ENCODE peak calls at places on chromosomes 1 and 21, in ten cellular contexts. One of them, this sample, is unnamed. For H3K4me1, the result is how much of the 10 kb centered on the place peaks cover.

GRCh38 chr1:53642215-53642555 is 96.8 kb downstream of the GLIS1 start:
- DNase-seq in HCT116: no peak
- DNase-seq in esophagus muscularis mucosa: no peak
- DNase-seq in stomach: peak
- DNase-seq in sigmoid colon: peak
- DNase-seq in breast epithelium: no peak
- DNase-seq in endothelial cell of umbilical vein: no peak
- DNase-seq in K562: no peak
- DNase-seq in suprapubic skin: peak
- DNase-seq in transverse colon: no peak
- DNase-seq in this sample: no peak

GRCh38 chr21:41895643-41896493 is 16.7 kb upstream of the PRDM15 start:
- DNase-seq in breast epithelium: no peak
- DNase-seq in suprapubic skin: no peak
- DNase-seq in endothelial cell of umbilical vein: peak
- DNase-seq in esophagus muscularis mucosa: no peak
- DNase-seq in K562: peak
- DNase-seq in transverse colon: peak
- DNase-seq in HCT116: no peak
- DNase-seq in sigmoid colon: peak
- DNase-seq in stomach: no peak
- DNase-seq in this sample: peak

GRCh38 chr1:22976461-22977243 is 4.0 kb upstream of the LACTBL1 start:
- DNase-seq in suprapubic skin: no peak
- DNase-seq in transverse colon: peak
- DNase-seq in sigmoid colon: peak
- DNase-seq in stomach: peak
- DNase-seq in HCT116: peak
- DNase-seq in endothelial cell of umbilical vein: peak
- DNase-seq in K562: peak
- DNase-seq in breast epithelium: peak
- DNase-seq in esophagus muscularis mucosa: no peak
- DNase-seq in this sample: peak

GRCh38 chr1:109237512-109237911 is 11.8 kb upstream of the CELSR2 start:
- DNase-seq in HCT116: no peak
- DNase-seq in transverse colon: no peak
- DNase-seq in esophagus muscularis mucosa: no peak
- DNase-seq in sigmoid colon: no peak
- DNase-seq in K562: no peak
- DNase-seq in suprapubic skin: no peak
- DNase-seq in stomach: no peak
- DNase-seq in endothelial cell of umbilical vein: no peak
- DNase-seq in breast epithelium: no peak
- DNase-seq in this sample: no peak

GRCh38 chr21:25039461-25040380 is 567.6 kb downstream of the MRPL39 start:
- DNase-seq in suprapubic skin: no peak
- DNase-seq in endothelial cell of umbilical vein: no peak
- DNase-seq in breast epithelium: no peak
- DNase-seq in transverse colon: no peak
- DNase-seq in sigmoid colon: no peak
- DNase-seq in HCT116: no peak
- DNase-seq in K562: no peak
- DNase-seq in stomach: no peak
- DNase-seq in esophagus muscularis mucosa: no peak
- DNase-seq in this sample: peak

GRCh38 chr1:176164014-176164678 is 42.9 kb downstream of the COP1 start:
- DNase-seq in transverse colon: no peak
- DNase-seq in K562: no peak
- DNase-seq in stomach: no peak
- DNase-seq in HCT116: no peak
- DNase-seq in endothelial cell of umbilical vein: no peak
- DNase-seq in suprapubic skin: no peak
- DNase-seq in sigmoid colon: no peak
- DNase-seq in breast epithelium: no peak
- DNase-seq in esophagus muscularis mucosa: no peak
- DNase-seq in this sample: no peak

GRCh38 chr1:75981188-75981897 is 49.1 kb upstream of the ASB17 start:
- DNase-seq in HCT116: no peak
- DNase-seq in stomach: no peak
- DNase-seq in transverse colon: no peak
- DNase-seq in sigmoid colon: no peak
- DNase-seq in endothelial cell of umbilical vein: no peak
- DNase-seq in esophagus muscularis mucosa: no peak
- DNase-seq in breast epithelium: no peak
- DNase-seq in suprapubic skin: no peak
- DNase-seq in K562: no peak
- DNase-seq in this sample: no peak

GRCh38 chr1:228299211-228299610 is 91.4 kb downstream of the OBSCN start:
- DNase-seq in endothelial cell of umbilical vein: no peak
- DNase-seq in suprapubic skin: no peak
- DNase-seq in transverse colon: no peak
- DNase-seq in breast epithelium: no peak
- DNase-seq in stomach: no peak
- DNase-seq in esophagus muscularis mucosa: no peak
- DNase-seq in HCT116: no peak
- DNase-seq in sigmoid colon: no peak
- DNase-seq in K562: no peak
- DNase-seq in this sample: no peak

GRCh38 chr21:46112731-46113215 is 14.9 kb downstream of the COL6A2 start:
- DNase-seq in K562: no peak
- DNase-seq in HCT116: no peak
- DNase-seq in esophagus muscularis mucosa: no peak
- DNase-seq in sigmoid colon: peak
- DNase-seq in breast epithelium: peak
- DNase-seq in endothelial cell of umbilical vein: no peak
- DNase-seq in suprapubic skin: peak
- DNase-seq in stomach: peak
- DNase-seq in transverse colon: peak
- DNase-seq in this sample: no peak

DNA sequence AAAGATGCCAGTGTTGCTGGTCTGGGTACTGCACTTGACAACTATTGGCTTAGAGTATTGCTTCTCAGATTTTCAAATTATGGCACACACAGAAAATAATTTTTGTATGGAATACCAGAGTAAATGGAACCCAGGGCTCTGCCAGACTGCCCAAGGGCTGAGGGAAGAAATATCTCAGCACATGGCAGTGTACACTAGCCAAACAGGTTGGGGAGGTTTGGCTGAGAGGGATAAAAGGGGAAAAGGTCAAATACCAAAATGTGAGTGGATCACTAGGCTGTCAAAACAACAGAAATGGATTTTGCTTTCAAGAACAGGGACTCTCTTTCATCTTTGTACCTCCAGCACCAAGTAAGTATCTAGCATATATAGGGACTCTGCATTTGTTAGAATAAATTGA is 3.0 kb upstream of the RGS8 start:
- DNase-seq in breast epithelium: peak
- DNase-seq in endothelial cell of umbilical vein: no peak
- DNase-seq in HCT116: peak
- DNase-seq in sigmoid colon: no peak
- DNase-seq in esophagus muscularis mucosa: no peak
- DNase-seq in stomach: no peak
- DNase-seq in K562: no peak
- DNase-seq in suprapubic skin: no peak
- DNase-seq in transverse colon: no peak
- DNase-seq in this sample: no peak
- H3K4me1 ChIP-seq in breast epithelium: under half
- H3K4me1 ChIP-seq in endothelial cell of umbilical vein: under half
- H3K4me1 ChIP-seq in HCT116: under half
- H3K4me1 ChIP-seq in sigmoid colon: under half
- H3K4me1 ChIP-seq in esophagus muscularis mucosa: under half
- H3K4me1 ChIP-seq in stomach: under half
- H3K4me1 ChIP-seq in K562: under half
- H3K4me1 ChIP-seq in suprapubic skin: under half
- H3K4me1 ChIP-seq in transverse colon: under half
- H3K4me1 ChIP-seq in this sample: under half

GRCh38 chr1:235149824-235150223 is 11.2 kb downstream of the RBM34 start:
- DNase-seq in esophagus muscularis mucosa: no peak
- DNase-seq in K562: no peak
- DNase-seq in stomach: no peak
- DNase-seq in HCT116: no peak
- DNase-seq in sigmoid colon: no peak
- DNase-seq in transverse colon: no peak
- DNase-seq in endothelial cell of umbilical vein: no peak
- DNase-seq in suprapubic skin: no peak
- DNase-seq in breast epithelium: no peak
- DNase-seq in this sample: no peak
- TF ChIP-seq POLR2AphosphoS5 in esophagus muscularis mucosa: no peak
- TF ChIP-seq POLR2AphosphoS5 in K562: no peak
- TF ChIP-seq POLR2AphosphoS5 in stomach: no peak
- TF ChIP-seq POLR2AphosphoS5 in HCT116: no peak
- TF ChIP-seq POLR2AphosphoS5 in sigmoid colon: no peak
- TF ChIP-seq POLR2AphosphoS5 in transverse colon: no peak
- TF ChIP-seq POLR2AphosphoS5 in endothelial cell of umbilical vein: no peak
- TF ChIP-seq POLR2AphosphoS5 in suprapubic skin: no peak
- TF ChIP-seq POLR2AphosphoS5 in breast epithelium: no peak
- TF ChIP-seq POLR2AphosphoS5 in this sample: no peak

GRCh38 chr1:160404094-160404493 is 3.7 kb downstream of the VANGL2 start:
- DNase-seq in esophagus muscularis mucosa: no peak
- DNase-seq in transverse colon: no peak
- DNase-seq in endothelial cell of umbilical vein: no peak
- DNase-seq in HCT116: no peak
- DNase-seq in sigmoid colon: no peak
- DNase-seq in stomach: no peak
- DNase-seq in suprapubic skin: no peak
- DNase-seq in breast epithelium: no peak
- DNase-seq in K562: no peak
- DNase-seq in this sample: no peak
- H3K4me1 ChIP-seq in esophagus muscularis mucosa: under half
- H3K4me1 ChIP-seq in transverse colon: under half
- H3K4me1 ChIP-seq in endothelial cell of umbilical vein: under half
- H3K4me1 ChIP-seq in HCT116: under half
- H3K4me1 ChIP-seq in sigmoid colon: under half
- H3K4me1 ChIP-seq in stomach: under half
- H3K4me1 ChIP-seq in suprapubic skin: half or more
- H3K4me1 ChIP-seq in breast epithelium: under half
- H3K4me1 ChIP-seq in K562: under half
- H3K4me1 ChIP-seq in this sample: half or more

GRCh38 chr1:163093169-163093568 is 24.0 kb downstream of the RGS4 start:
- DNase-seq in stomach: no peak
- DNase-seq in K562: no peak
- DNase-seq in HCT116: no peak
- DNase-seq in breast epithelium: no peak
- DNase-seq in esophagus muscularis mucosa: no peak
- DNase-seq in transverse colon: no peak
- DNase-seq in sigmoid colon: no peak
- DNase-seq in suprapubic skin: no peak
- DNase-seq in endothelial cell of umbilical vein: no peak
- DNase-seq in this sample: no peak

GRCh38 chr1:163094589-163094988 is 25.4 kb downstream of the RGS4 start:
- DNase-seq in HCT116: no peak
- DNase-seq in esophagus muscularis mucosa: no peak
- DNase-seq in K562: no peak
- DNase-seq in stomach: no peak
- DNase-seq in breast epithelium: no peak
- DNase-seq in endothelial cell of umbilical vein: peak
- DNase-seq in sigmoid colon: no peak
- DNase-seq in suprapubic skin: no peak
- DNase-seq in transverse colon: no peak
- DNase-seq in this sample: no peak

GRCh38 chr1:163094182-163094581 is 25.0 kb downstream of the RGS4 start:
- DNase-seq in breast epithelium: no peak
- DNase-seq in endothelial cell of umbilical vein: no peak
- DNase-seq in HCT116: no peak
- DNase-seq in K562: no peak
- DNase-seq in stomach: no peak
- DNase-seq in esophagus muscularis mucosa: no peak
- DNase-seq in sigmoid colon: no peak
- DNase-seq in suprapubic skin: no peak
- DNase-seq in transverse colon: no peak
- DNase-seq in this sample: no peak

GRCh38 chr1:163093579-163093978 is 24.4 kb downstream of the RGS4 start:
- DNase-seq in stomach: no peak
- DNase-seq in sigmoid colon: no peak
- DNase-seq in endothelial cell of umbilical vein: no peak
- DNase-seq in suprapubic skin: no peak
- DNase-seq in breast epithelium: no peak
- DNase-seq in transverse colon: no peak
- DNase-seq in HCT116: no peak
- DNase-seq in esophagus muscularis mucosa: no peak
- DNase-seq in K562: no peak
- DNase-seq in this sample: no peak

DNA sequence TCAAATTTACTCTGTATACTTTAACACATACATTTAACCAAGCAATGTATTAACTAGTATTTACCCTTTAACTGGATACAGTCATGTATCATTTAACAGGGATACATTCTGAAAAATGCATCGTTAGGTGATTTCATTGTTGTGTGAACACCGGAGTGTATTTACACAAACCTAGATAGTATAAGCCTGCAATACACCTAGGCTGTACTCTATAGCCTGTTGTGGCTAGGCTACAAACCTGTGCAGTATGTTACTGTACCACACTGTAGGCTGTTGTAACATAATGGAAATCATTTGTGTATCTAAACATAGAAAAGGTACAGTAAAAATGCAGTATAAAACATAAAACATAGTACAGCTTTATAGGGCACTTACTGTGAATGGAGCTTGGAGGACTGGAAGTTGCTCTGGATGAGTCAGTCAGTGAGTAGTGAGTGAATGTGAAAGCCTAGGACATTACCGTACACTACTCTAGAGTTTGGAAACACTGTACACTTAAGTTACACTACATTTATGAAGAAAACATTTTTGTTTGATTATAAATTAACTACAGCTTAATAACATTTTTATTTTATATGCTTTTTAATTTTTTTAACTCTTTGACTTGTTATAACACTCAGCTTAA is 21.3 kb downstream of the RGS4 start:
- DNase-seq in breast epithelium: no peak
- DNase-seq in transverse colon: no peak
- DNase-seq in HCT116: no peak
- DNase-seq in sigmoid colon: no peak
- DNase-seq in K562: no peak
- DNase-seq in endothelial cell of umbilical vein: peak
- DNase-seq in esophagus muscularis mucosa: no peak
- DNase-seq in stomach: no peak
- DNase-seq in suprapubic skin: no peak
- DNase-seq in this sample: no peak
- TF ChIP-seq POLR2AphosphoS5 in breast epithelium: no peak
- TF ChIP-seq POLR2AphosphoS5 in transverse colon: no peak
- TF ChIP-seq POLR2AphosphoS5 in HCT116: no peak
- TF ChIP-seq POLR2AphosphoS5 in sigmoid colon: no peak
- TF ChIP-seq POLR2AphosphoS5 in K562: no peak
- TF ChIP-seq POLR2AphosphoS5 in endothelial cell of umbilical vein: no peak
- TF ChIP-seq POLR2AphosphoS5 in esophagus muscularis mucosa: no peak
- TF ChIP-seq POLR2AphosphoS5 in stomach: no peak
- TF ChIP-seq POLR2AphosphoS5 in suprapubic skin: no peak
- TF ChIP-seq POLR2AphosphoS5 in this sample: no peak

This sample was measured in GM23338.